ENCODE peak calls at places on chromosomes 2 and 18, in eight cellular contexts. M is natural killer cell; B is MCF 10A; Q is heart right ventricle; T is uterus; U is adrenal gland; N is CD8-positive, alpha-beta T cell; K is SK-N-SH. S is an unnamed sample.

GRCh38 chr2:48567671-48568070 is 37.7 kb downstream of the STON1 start:
- DNase-seq in Q (no peak), K (no peak), B (no peak), N (no peak), U (no peak), T (no peak), M (no peak), S (no peak)

GRCh38 chr2:65340898-65341681 is 91.3 kb downstream of the SPRED2 start:
- DNase-seq in U (no peak), K (no peak), B (no peak), T (no peak), M (no peak), Q (no peak), N (no peak), S (no peak)

GRCh38 chr2:60954139-60954538 is 63.4 kb upstream of the PEX13 start:
- DNase-seq in U (no peak), Q (no peak), M (peak; percentile 39), T (no peak), N (no peak), B (no peak), K (no peak), S (no peak)

GRCh38 chr18:48017625-48018024 is 87.2 kb upstream of the SMAD2 start:
- DNase-seq in B (peak; percentile 90), K (no peak), N (no peak), T (no peak), U (peak; percentile 53), Q (no peak), M (no peak), S (no peak)

GRCh38 chr2:168212167-168212566 is 35.2 kb downstream of the STK39 start:
- DNase-seq in M (no peak), N (no peak), T (no peak), K (no peak), Q (no peak), B (no peak), U (no peak), S (no peak)

GRCh38 chr2:858646-859045 is 92.0 kb upstream of the SNTG2 start:
- DNase-seq in N (peak; percentile 31), T (no peak), U (no peak), Q (no peak), B (no peak), M (no peak), K (no peak), S (no peak)

GRCh38 chr2:135183822-135184221 is 131.7 kb downstream of the RAB3GAP1 start:
- DNase-seq in K (no peak), U (no peak), B (peak; percentile 11), M (no peak), Q (no peak), N (no peak), T (no peak), S (no peak)

GRCh38 chr2:240597054-240597418 is 10.5 kb downstream of the CAPN10 start:
- DNase-seq in U (no peak), N (no peak), Q (no peak), K (no peak), T (peak; percentile 6), B (no peak), M (no peak), S (peak; percentile 31)

GRCh38 chr2:238743243-238744068 is 104.4 kb upstream of the TWIST2 start:
- DNase-seq in B (no peak), Q (no peak), M (no peak), U (no peak), T (no peak), N (no peak), K (no peak), S (no peak)

GRCh38 chr2:200288670-200289429 is 17.6 kb upstream of the SPATS2L start:
- DNase-seq in N (no peak), K (no peak), U (peak; percentile 18), Q (no peak), B (peak; percentile 83), M (no peak), T (no peak), S (no peak)

GRCh38 chr2:100070078-100070477 is 72.3 kb downstream of the AFF3 start:
- DNase-seq in U (no peak), K (no peak), T (no peak), N (no peak), Q (no peak), M (no peak), B (no peak), S (no peak)

GRCh38 chr2:10396464-10396863 is 51.7 kb downstream of the ODC1 start:
- DNase-seq in K (no peak), Q (no peak), T (no peak), B (no peak), N (no peak), U (no peak), M (no peak), S (no peak)

GRCh38 chr2:205655775-205656425 is 26.4 kb upstream of the NRP2 start:
- DNase-seq in B (no peak), K (no peak), Q (no peak), U (no peak), M (no peak), T (no peak), N (no peak), S (no peak)

GRCh38 chr2:44952143-44952805 is 10.8 kb downstream of the SIX3 start:
- DNase-seq in K (peak; percentile 76), B (no peak), U (no peak), M (no peak), T (no peak), N (no peak), Q (no peak), S (no peak)

GRCh38 chr2:205276071-205276777 is 406.1 kb upstream of the NRP2 start:
- DNase-seq in N (no peak), B (no peak), M (no peak), T (no peak), U (no peak), Q (no peak), K (no peak), S (no peak)

GRCh38 chr18:49666045-49666444 is 104.2 kb downstream of the LIPG start:
- DNase-seq in K (peak; percentile 46), Q (no peak), T (no peak), B (peak; percentile 14), U (no peak), N (no peak), M (no peak), S (no peak)

DNA sequence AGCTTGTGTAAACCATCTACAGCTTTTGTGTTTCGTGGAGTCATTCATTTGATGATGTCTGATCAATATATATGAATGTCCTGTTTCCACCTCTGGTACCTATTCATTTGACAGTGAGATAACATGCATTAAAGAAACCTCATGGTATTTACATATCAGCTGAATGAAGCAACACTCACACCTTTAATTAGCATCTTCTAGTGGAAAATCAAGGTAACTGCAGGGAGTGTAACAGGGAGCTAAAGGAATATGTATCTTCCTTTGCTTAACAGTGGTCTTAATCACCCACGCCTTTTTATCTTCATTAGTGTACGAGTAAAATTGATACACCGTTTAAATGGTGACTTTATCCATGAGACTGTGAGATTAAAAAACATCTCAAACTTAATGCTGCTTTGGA is 15.6 kb downstream of the SLC39A10 start:
- DNase-seq in Q (no peak), N (no peak), M (no peak), U (no peak), T (no peak), B (peak; percentile 13), K (no peak), S (no peak)
- TF ChIP-seq CTCF in Q (no peak), N (no peak), M (no peak), U (no peak), T (no peak), B (peak; percentile 21), K (peak; percentile 18), S (no peak)

GRCh38 chr2:3042601-3043585 is 334.7 kb downstream of the EIPR1 start:
- DNase-seq in M (no peak), K (peak; percentile 92), U (no peak), Q (peak; percentile 21), B (no peak), T (no peak), N (peak; percentile 13), S (no peak)
- TF ChIP-seq CTCF in M (no peak), K (no peak), U (no peak), Q (no peak), B (no peak), T (no peak), N (no peak), S (no peak)

GRCh38 chr2:206831442-206831995 is 66.1 kb downstream of the FASTKD2 start:
- DNase-seq in M (no peak), N (no peak), Q (no peak), K (no peak), B (no peak), T (no peak), U (no peak), S (no peak)
- TF ChIP-seq CTCF in M (no peak), N (no peak), Q (no peak), K (no peak), B (no peak), T (no peak), U (no peak), S (no peak)

GRCh38 chr2:79916285-79916684 is 388.3 kb downstream of the LRRTM1 start:
- DNase-seq in M (no peak), B (no peak), U (no peak), Q (no peak), N (no peak), K (no peak), T (no peak), S (no peak)

GRCh38 chr2:79906149-79906548 is 393.3 kb downstream of the CTNNA2 start:
- DNase-seq in K (peak; percentile 26), Q (no peak), N (no peak), M (no peak), B (no peak), T (no peak), U (no peak), S (no peak)

GRCh38 chr2:79909521-79909920 is 395.0 kb downstream of the LRRTM1 start:
- DNase-seq in K (no peak), Q (no peak), T (no peak), U (no peak), B (no peak), M (no peak), N (no peak), S (no peak)

GRCh38 chr2:79910643-79911042 is 393.9 kb downstream of the LRRTM1 start:
- DNase-seq in T (no peak), M (no peak), B (no peak), N (no peak), Q (no peak), K (peak; percentile 24), U (no peak), S (no peak)
- TF ChIP-seq CTCF in T (no peak), M (no peak), B (peak; percentile 19), N (no peak), Q (no peak), K (no peak), U (no peak), S (no peak)